ENCODE peak calls at places on chromosomes 12 and 14, in eight cellular contexts. I is naive thymus-derived CD8-positive, alpha-beta T cell; J is EL; M is CD4-positive, alpha-beta T cell; C is AG20443; Y is HS-5; P is caudate nucleus; E is NCI-H1092. L is an unnamed sample.

GRCh38 chr12:103455020-103455763 is 40.6 kb downstream of the C12orf42 start:
- DNase-seq in C (no peak), P (no peak), E (no peak), I (peak), M (no peak), J (no peak), Y (no peak), L (no peak)

GRCh38 chr12:3216726-3217682 is 139.8 kb downstream of the TSPAN9 start:
- DNase-seq in I (no peak), C (peak), M (no peak), P (no peak), Y (peak), J (peak), E (no peak), L (no peak)

GRCh38 chr12:57471661-57472060 is 8.0 kb downstream of the ARHGAP9 start:
- DNase-seq in Y (no peak), E (no peak), P (no peak), J (no peak), C (no peak), I (no peak), M (no peak), L (no peak)

GRCh38 chr12:111589601-111590000 is 9.5 kb downstream of the ATXN2 start:
- DNase-seq in M (peak), Y (no peak), E (no peak), C (no peak), J (no peak), P (no peak), I (no peak), L (no peak)

GRCh38 chr12:70648191-70648590 is 11.0 kb upstream of the PTPRB start:
- DNase-seq in I (no peak), E (no peak), P (no peak), M (no peak), J (no peak), Y (no peak), C (no peak), L (no peak)

GRCh38 chr12:99529966-99530365 is 117.6 kb upstream of the GARIN6 start:
- DNase-seq in Y (peak), I (no peak), E (no peak), M (no peak), C (peak), P (no peak), J (peak), L (no peak)

GRCh38 chr12:95739561-95740313 is 50.8 kb downstream of the NTN4 start:
- DNase-seq in I (no peak), P (peak), E (no peak), Y (no peak), M (no peak), J (no peak), C (no peak), L (peak)

GRCh38 chr14:51310453-51311074 is 70.5 kb downstream of the TMX1 start:
- DNase-seq in C (peak), J (no peak), P (no peak), M (no peak), E (peak), I (no peak), Y (no peak), L (no peak)

GRCh38 chr14:50447491-50447890 is 50.8 kb upstream of the CDKL1 start:
- DNase-seq in C (no peak), Y (peak), E (no peak), J (peak), P (no peak), I (no peak), M (no peak), L (no peak)

GRCh38 chr12:62934799-62935674 is at the start of gene PPM1H:
- DNase-seq in C (peak), P (peak), I (no peak), M (no peak), E (peak), Y (no peak), J (peak), L (peak)

GRCh38 chr12:9792961-9793617 is 32.4 kb upstream of the CD69 start:
- DNase-seq in Y (peak), C (no peak), J (peak), P (no peak), I (no peak), E (no peak), M (no peak), L (no peak)

GRCh38 chr12:10140001-10140400 is 10.0 kb upstream of the CLEC7A start:
- DNase-seq in Y (peak), E (no peak), I (peak), P (no peak), M (peak), J (peak), C (peak), L (no peak)

GRCh38 chr12:64860446-64860998 is 36.1 kb downstream of the TBC1D30 start:
- DNase-seq in I (no peak), P (no peak), C (no peak), E (no peak), Y (no peak), M (no peak), J (no peak), L (no peak)

GRCh38 chr12:30754383-30754749 is 385 bp downstream of the CAPRIN2 start:
- DNase-seq in I (no peak), C (no peak), P (no peak), M (no peak), Y (peak), E (peak), J (no peak), L (no peak)

GRCh38 chr14:105748204-105748578 is 221.8 kb downstream of the TMEM121 start:
- DNase-seq in I (no peak), E (peak), P (no peak), C (no peak), Y (no peak), J (no peak), M (no peak), L (no peak)

GRCh38 chr14:65560340-65561027 is 148.0 kb downstream of the FUT8 start:
- DNase-seq in I (no peak), E (no peak), C (peak), Y (no peak), P (no peak), J (no peak), M (no peak), L (no peak)

GRCh38 chr12:109795023-109795422 is 38.2 kb downstream of the TRPV4 start:
- DNase-seq in J (peak), Y (no peak), M (no peak), C (peak), P (no peak), E (no peak), I (no peak), L (no peak)

GRCh38 chr14:105061428-105062047 is 3.7 kb downstream of the GPR132 start:
- DNase-seq in Y (no peak), C (no peak), P (no peak), E (no peak), M (peak), I (peak), J (no peak), L (no peak)

GRCh38 chr12:12655061-12655460 is 40.9 kb downstream of the GPR19 start:
- DNase-seq in J (no peak), C (no peak), Y (no peak), P (no peak), M (no peak), E (no peak), I (no peak), L (no peak)

GRCh38 chr14:104113631-104114420 is 24.6 kb upstream of the KIF26A start:
- DNase-seq in C (no peak), Y (no peak), P (no peak), M (no peak), J (no peak), I (no peak), E (no peak), L (peak)

GRCh38 chr12:88310069-88310468 is 168.0 kb downstream of the TMTC3 start:
- DNase-seq in C (peak), I (no peak), P (no peak), M (no peak), Y (peak), E (no peak), J (peak), L (no peak)

GRCh38 chr14:99408971-99409289 is 71.7 kb downstream of the SETD3 start:
- DNase-seq in P (no peak), C (no peak), I (no peak), M (no peak), J (no peak), Y (no peak), E (no peak), L (no peak)

GRCh38 chr14:72275242-72275641 is 343.0 kb downstream of the RGS6 start:
- DNase-seq in C (no peak), E (no peak), J (no peak), Y (no peak), I (no peak), M (no peak), P (no peak), L (no peak)

GRCh38 chr14:32985881-32986280 is 47.2 kb downstream of the NPAS3 start:
- DNase-seq in E (no peak), Y (no peak), M (no peak), J (no peak), P (peak), I (no peak), C (no peak), L (peak)

GRCh38 chr12:122517877-122518276 is 8.9 kb downstream of the RSRC2 start:
- DNase-seq in Y (peak), I (no peak), M (no peak), E (no peak), P (no peak), C (peak), J (peak), L (no peak)

GRCh38 chr12:11812558-11813421 is 163.3 kb downstream of the ETV6 start:
- DNase-seq in J (peak), P (peak), I (no peak), C (peak), Y (no peak), E (peak), M (no peak), L (no peak)

GRCh38 chr14:71196921-71197320 is 289.7 kb downstream of the PCNX1 start:
- DNase-seq in M (no peak), J (no peak), Y (no peak), P (no peak), E (no peak), C (no peak), I (no peak), L (no peak)

GRCh38 chr12:96986883-96987523 is 79.9 kb downstream of the NEDD1 start:
- DNase-seq in C (peak), Y (peak), M (no peak), P (no peak), J (peak), E (peak), I (no peak), L (no peak)

GRCh38 chr14:99185436-99186068 is 86.4 kb downstream of the BCL11B start:
- DNase-seq in E (no peak), C (no peak), I (peak), J (no peak), P (no peak), Y (no peak), M (no peak), L (no peak)

GRCh38 chr14:51604078-51604477 is 47.6 kb upstream of the FRMD6 start:
- DNase-seq in I (no peak), Y (no peak), C (peak), E (no peak), M (no peak), P (no peak), J (peak), L (no peak)

GRCh38 chr12:73486256-73486655 is 1051.4 kb upstream of the ATXN7L3B start:
- DNase-seq in Y (no peak), E (no peak), C (no peak), I (no peak), J (no peak), M (no peak), P (no peak), L (no peak)

L was measured in dorsolateral prefrontal cortex.